ENCODE peak calls at places on chromosomes 2 and 18, in five cellular contexts. One of them, this sample, is unnamed.

GRCh38 chr2:204060896-204061640 is 124.5 kb downstream of the ICOS start:
- DNase-seq in H9: no peak
- DNase-seq in neuronal stem cell: no peak
- DNase-seq in H1: no peak
- DNase-seq in trophoblast cell: no peak
- DNase-seq in this sample: no peak

GRCh38 chr18:79952996-79953559 is 1.6 kb upstream of the SLC66A2 start:
- DNase-seq in neuronal stem cell: no peak
- DNase-seq in trophoblast cell: no peak
- DNase-seq in H9: peak; percentile 65
- DNase-seq in H1: peak; percentile 73
- DNase-seq in this sample: peak; percentile 18

GRCh38 chr2:18117592-18117991 is 239.1 kb downstream of the KCNS3 start:
- DNase-seq in H1: peak; percentile 56
- DNase-seq in neuronal stem cell: no peak
- DNase-seq in H9: peak; percentile 58
- DNase-seq in trophoblast cell: peak; percentile 41
- DNase-seq in this sample: no peak

GRCh38 chr2:215841175-215841816 is 172.1 kb downstream of the MREG start:
- DNase-seq in H1: no peak
- DNase-seq in trophoblast cell: no peak
- DNase-seq in H9: no peak
- DNase-seq in neuronal stem cell: no peak
- DNase-seq in this sample: no peak

GRCh38 chr18:56191334-56191733 is 447.1 kb downstream of the TXNL1 start:
- DNase-seq in trophoblast cell: no peak
- DNase-seq in neuronal stem cell: no peak
- DNase-seq in H9: no peak
- DNase-seq in H1: no peak
- DNase-seq in this sample: no peak

GRCh38 chr2:106094101-106094860 is 99.8 kb downstream of the UXS1 start:
- DNase-seq in H9: no peak
- DNase-seq in H1: peak; percentile 20
- DNase-seq in trophoblast cell: no peak
- DNase-seq in neuronal stem cell: no peak
- DNase-seq in this sample: no peak

GRCh38 chr2:19786408-19787058 is 115.2 kb downstream of the TTC32 start:
- DNase-seq in H1: no peak
- DNase-seq in H9: no peak
- DNase-seq in trophoblast cell: peak; percentile 67
- DNase-seq in neuronal stem cell: no peak
- DNase-seq in this sample: peak; percentile 66

GRCh38 chr2:112809112-112809511 is 24.8 kb upstream of the IL1A start:
- DNase-seq in H1: no peak
- DNase-seq in trophoblast cell: no peak
- DNase-seq in neuronal stem cell: no peak
- DNase-seq in H9: no peak
- DNase-seq in this sample: no peak

GRCh38 chr18:80029690-80030089 is 4.5 kb upstream of the RBFA start:
- DNase-seq in H9: no peak
- DNase-seq in H1: no peak
- DNase-seq in neuronal stem cell: no peak
- DNase-seq in trophoblast cell: no peak
- DNase-seq in this sample: no peak

GRCh38 chr2:100640329-100641114 is 77.7 kb downstream of the PDCL3 start:
- DNase-seq in trophoblast cell: no peak
- DNase-seq in neuronal stem cell: no peak
- DNase-seq in H1: peak; percentile 38
- DNase-seq in H9: no peak
- DNase-seq in this sample: no peak

GRCh38 chr2:180924078-180924477 is 56.3 kb upstream of the UBE2E3 start:
- DNase-seq in neuronal stem cell: no peak
- DNase-seq in H1: no peak
- DNase-seq in trophoblast cell: no peak
- DNase-seq in H9: no peak
- DNase-seq in this sample: no peak

GRCh38 chr2:161420406-161421025 is 4.4 kb downstream of the TBR1 start:
- DNase-seq in H1: no peak
- DNase-seq in trophoblast cell: no peak
- DNase-seq in H9: no peak
- DNase-seq in neuronal stem cell: peak; percentile 24
- DNase-seq in this sample: no peak
- H3K27me3 ChIP-seq in H1: peaks cover 95% of the 10 kb centered on the region
- H3K27me3 ChIP-seq in trophoblast cell: peaks cover 85% of the 10 kb centered on the region
- H3K27me3 ChIP-seq in H9: peaks cover 98% of the 10 kb centered on the region
- H3K27me3 ChIP-seq in neuronal stem cell: peaks cover 100% of the 10 kb centered on the region
- H3K27me3 ChIP-seq in this sample: peaks cover 100% of the 10 kb centered on the region

GRCh38 chr2:144403940-144404339 is 116.0 kb downstream of the ZEB2 start:
- DNase-seq in trophoblast cell: peak; percentile 75
- DNase-seq in H9: no peak
- DNase-seq in neuronal stem cell: no peak
- DNase-seq in H1: no peak
- DNase-seq in this sample: peak; percentile 46

GRCh38 chr2:144406111-144406788 is 113.7 kb downstream of the ZEB2 start:
- DNase-seq in H1: no peak
- DNase-seq in neuronal stem cell: no peak
- DNase-seq in trophoblast cell: no peak
- DNase-seq in H9: no peak
- DNase-seq in this sample: peak; percentile 24

GRCh38 chr2:144407262-144407661 is 112.7 kb downstream of the ZEB2 start:
- DNase-seq in trophoblast cell: peak; percentile 39
- DNase-seq in H1: no peak
- DNase-seq in H9: no peak
- DNase-seq in neuronal stem cell: no peak
- DNase-seq in this sample: no peak

GRCh38 chr2:144404621-144405312 is 115.2 kb downstream of the ZEB2 start:
- DNase-seq in trophoblast cell: no peak
- DNase-seq in neuronal stem cell: no peak
- DNase-seq in H1: no peak
- DNase-seq in H9: no peak
- DNase-seq in this sample: peak; percentile 27

DNA sequence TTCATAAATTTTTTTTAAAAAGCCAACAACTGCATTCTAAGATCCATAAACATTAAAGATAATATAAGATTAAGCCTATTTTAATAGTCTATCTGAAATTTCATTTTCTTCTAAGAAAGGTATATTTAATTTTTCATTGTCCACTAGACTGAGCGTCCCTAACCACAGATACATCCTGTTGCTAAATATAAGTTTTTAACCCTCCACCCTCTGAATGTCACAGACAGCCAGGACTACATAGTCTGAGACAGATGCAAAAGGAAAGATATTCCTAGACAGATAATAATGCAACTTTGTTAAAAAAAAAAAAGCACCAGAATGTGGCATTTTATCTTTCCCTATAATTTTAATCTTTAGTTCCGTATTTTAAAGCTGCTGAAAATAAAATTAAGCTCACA is 114.6 kb downstream of the ZEB2 start:
- DNase-seq in neuronal stem cell: no peak
- DNase-seq in H1: no peak
- DNase-seq in H9: no peak
- DNase-seq in trophoblast cell: no peak
- DNase-seq in this sample: no peak
- H2BK12ac ChIP-seq in neuronal stem cell: no peak overlapping the region
- H2BK12ac ChIP-seq in H1: no peak overlapping the region
- H2BK12ac ChIP-seq in H9: no peak overlapping the region
- H2BK12ac ChIP-seq in trophoblast cell: no peak overlapping the region
- H2BK12ac ChIP-seq in this sample: no peak overlapping the region

DNA sequence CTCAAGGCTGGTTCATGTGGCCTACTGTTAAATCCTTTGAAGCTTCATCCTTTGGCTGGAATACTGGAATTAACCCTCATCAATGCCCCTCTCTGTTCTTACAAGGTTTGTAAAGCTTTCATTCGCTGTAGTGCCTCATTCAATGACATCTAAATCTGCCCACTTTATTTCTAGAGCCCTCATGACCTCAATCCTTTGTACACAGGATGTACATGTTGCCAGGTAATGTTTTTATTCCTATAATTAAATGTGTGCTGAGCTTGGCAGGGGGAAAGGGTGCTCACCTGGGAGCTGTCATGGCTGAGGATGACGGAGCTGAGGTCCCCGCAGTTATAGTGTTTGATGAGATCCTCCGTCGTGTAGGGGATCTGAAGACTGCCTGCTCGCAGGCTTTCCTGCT is 39.3 kb downstream of the TRABD2A start:
- DNase-seq in H9: no peak
- DNase-seq in H1: no peak
- DNase-seq in trophoblast cell: no peak
- DNase-seq in neuronal stem cell: no peak
- DNase-seq in this sample: no peak
- H4K8ac ChIP-seq in H9: no peak overlapping the region
- H4K8ac ChIP-seq in H1: no peak overlapping the region
- H4K8ac ChIP-seq in trophoblast cell: no peak overlapping the region
- H4K8ac ChIP-seq in neuronal stem cell: no peak overlapping the region
- H4K8ac ChIP-seq in this sample: no peak overlapping the region

GRCh38 chr18:59263566-59264135 is 9.6 kb downstream of the RAX start:
- DNase-seq in H1: no peak
- DNase-seq in H9: no peak
- DNase-seq in neuronal stem cell: no peak
- DNase-seq in trophoblast cell: no peak
- DNase-seq in this sample: no peak

GRCh38 chr18:59264136-59264571 is 9.1 kb downstream of the RAX start:
- DNase-seq in H1: peak; percentile 73
- DNase-seq in trophoblast cell: no peak
- DNase-seq in H9: peak; percentile 59
- DNase-seq in neuronal stem cell: no peak
- DNase-seq in this sample: no peak

GRCh38 chr18:59265246-59266018 is 7.8 kb downstream of the RAX start:
- DNase-seq in neuronal stem cell: no peak
- DNase-seq in H9: peak; percentile 92
- DNase-seq in H1: peak; percentile 91
- DNase-seq in trophoblast cell: no peak
- DNase-seq in this sample: no peak

GRCh38 chr18:59266019-59266369 is 7.3 kb downstream of the RAX start:
- DNase-seq in H9: no peak
- DNase-seq in H1: no peak
- DNase-seq in trophoblast cell: no peak
- DNase-seq in neuronal stem cell: no peak
- DNase-seq in this sample: no peak

DNA sequence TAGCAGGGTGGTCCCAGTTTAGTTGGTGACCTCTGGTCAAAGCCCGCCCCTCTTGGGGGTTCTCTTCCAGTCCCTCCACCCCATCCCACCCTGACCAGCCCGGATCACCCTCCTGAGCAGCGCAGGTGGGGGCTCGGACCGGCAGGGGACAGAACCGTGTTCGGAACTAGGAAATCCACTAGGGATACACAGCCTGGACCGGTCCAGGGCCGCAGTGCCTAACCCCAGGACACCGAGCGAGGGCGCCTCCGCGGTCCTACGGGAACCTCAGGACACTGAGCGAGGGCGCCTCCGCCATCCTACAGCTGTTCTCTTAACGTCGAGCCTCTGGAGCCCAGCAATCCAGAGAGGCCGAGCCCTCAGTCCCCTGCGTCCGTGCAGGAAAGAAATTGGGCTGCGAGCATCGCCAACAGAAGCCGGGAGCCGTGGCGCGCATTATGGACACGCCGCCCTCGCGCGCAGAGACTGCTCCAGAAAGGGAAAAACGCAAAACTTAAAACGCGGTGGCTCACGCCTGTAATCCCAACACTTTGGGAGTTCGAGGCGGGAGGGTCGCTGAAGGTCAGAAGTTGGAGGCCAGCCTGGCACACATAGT is 8.5 kb downstream of the RAX start:
- DNase-seq in trophoblast cell: no peak
- DNase-seq in H1: peak; percentile 67
- DNase-seq in H9: no peak
- DNase-seq in neuronal stem cell: no peak
- DNase-seq in this sample: no peak
- H3K27me3 ChIP-seq in trophoblast cell: peaks cover 70% of the 10 kb centered on the region
- H3K27me3 ChIP-seq in H1: peaks cover 58% of the 10 kb centered on the region
- H3K27me3 ChIP-seq in H9: peaks cover 65% of the 10 kb centered on the region
- H3K27me3 ChIP-seq in neuronal stem cell: peaks cover 72% of the 10 kb centered on the region
- H3K27me3 ChIP-seq in this sample: peaks cover 72% of the 10 kb centered on the region

DNA sequence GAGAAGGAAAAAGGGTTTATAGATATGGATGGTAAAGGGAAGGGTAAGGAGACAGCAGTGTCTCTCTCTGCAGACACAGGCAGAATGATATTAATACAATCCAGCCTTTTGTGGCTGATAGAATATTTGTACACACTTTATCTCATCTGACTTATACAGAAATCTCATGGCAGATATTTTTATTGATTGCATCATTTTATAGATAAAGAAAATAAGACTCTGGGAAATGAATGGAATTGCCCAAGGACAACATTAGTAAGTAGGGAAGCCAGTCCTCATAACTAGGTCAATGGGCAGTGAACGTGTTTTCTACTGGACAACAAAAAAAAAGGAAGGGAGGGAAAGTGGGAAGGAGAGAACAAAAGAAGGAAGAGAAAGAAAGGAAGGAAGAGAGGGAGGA is 236.4 kb upstream of the EPHA4 start:
- DNase-seq in H1: no peak
- DNase-seq in trophoblast cell: no peak
- DNase-seq in H9: no peak
- DNase-seq in neuronal stem cell: no peak
- DNase-seq in this sample: no peak
- H2BK12ac ChIP-seq in H1: no peak overlapping the region
- H2BK12ac ChIP-seq in trophoblast cell: no peak overlapping the region
- H2BK12ac ChIP-seq in H9: no peak overlapping the region
- H2BK12ac ChIP-seq in neuronal stem cell: no peak overlapping the region
- H2BK12ac ChIP-seq in this sample: no peak overlapping the region

GRCh38 chr2:150587547-150588209 is 100.2 kb upstream of the RND3 start:
- DNase-seq in neuronal stem cell: no peak
- DNase-seq in H1: no peak
- DNase-seq in H9: no peak
- DNase-seq in trophoblast cell: peak; percentile 65
- DNase-seq in this sample: peak; percentile 33
- H4K8ac ChIP-seq in neuronal stem cell: no peak overlapping the region
- H4K8ac ChIP-seq in H1: no peak overlapping the region
- H4K8ac ChIP-seq in H9: no peak overlapping the region
- H4K8ac ChIP-seq in trophoblast cell: no peak overlapping the region
- H4K8ac ChIP-seq in this sample: no peak overlapping the region

DNA sequence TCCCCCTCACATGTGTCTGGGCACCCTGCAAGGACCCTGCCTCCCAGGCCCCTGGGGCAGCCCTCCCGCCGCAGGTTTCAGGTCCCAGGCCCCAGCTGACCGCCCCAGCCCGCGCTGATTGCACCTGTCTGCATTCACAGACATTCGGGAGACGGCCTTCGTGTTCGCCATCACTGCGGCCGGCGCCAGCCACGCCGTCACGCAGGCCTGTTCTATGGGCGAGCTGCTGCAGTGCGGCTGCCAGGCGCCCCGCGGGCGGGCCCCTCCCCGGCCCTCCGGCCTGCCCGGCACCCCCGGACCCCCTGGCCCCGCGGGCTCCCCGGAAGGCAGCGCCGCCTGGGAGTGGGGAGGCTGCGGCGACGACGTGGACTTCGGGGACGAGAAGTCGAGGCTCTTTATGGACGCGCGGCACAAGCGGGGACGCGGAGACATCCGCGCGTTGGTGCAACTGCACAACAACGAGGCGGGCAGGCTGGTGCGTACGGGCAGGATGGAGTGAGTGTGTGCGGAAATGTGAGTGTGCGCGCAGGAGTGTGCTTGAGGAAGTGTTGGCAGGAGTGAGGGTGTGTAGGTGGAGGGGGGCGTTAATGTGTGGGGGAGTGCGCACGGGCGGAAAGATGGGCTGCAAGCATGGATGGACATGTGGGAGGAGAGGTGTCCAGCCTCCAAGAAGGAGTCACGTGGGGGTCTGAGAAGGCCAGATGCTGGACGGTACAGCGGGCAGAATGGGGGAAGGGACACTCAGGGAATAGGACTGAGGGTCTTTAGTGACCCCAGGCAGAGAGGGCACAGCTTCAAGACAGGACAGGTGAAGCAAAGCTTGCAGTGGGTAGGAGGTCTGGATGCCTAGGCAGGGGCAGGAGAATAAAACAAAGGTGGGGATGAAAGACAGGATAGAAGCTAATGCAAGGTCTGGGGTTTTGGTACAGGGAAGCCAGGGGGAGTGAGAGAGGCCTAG is 9.0 kb upstream of the WNT10A start:
- DNase-seq in H9: no peak
- DNase-seq in neuronal stem cell: no peak
- DNase-seq in trophoblast cell: no peak
- DNase-seq in H1: no peak
- DNase-seq in this sample: no peak
- H3K27me3 ChIP-seq in H9: peaks cover 97% of the 10 kb centered on the region
- H3K27me3 ChIP-seq in neuronal stem cell: peaks cover 99% of the 10 kb centered on the region
- H3K27me3 ChIP-seq in trophoblast cell: no peaks in the 10 kb centered on the region
- H3K27me3 ChIP-seq in H1: peaks cover 90% of the 10 kb centered on the region
- H3K27me3 ChIP-seq in this sample: peaks cover 97% of the 10 kb centered on the region

This sample was measured in mesenchymal stem cell.